ENCODE peak calls at places on chromosomes 2 and 18, in six cellular contexts. G, L, J, I, U and O are unnamed samples. For H3K27me3, the result is how much of the 10 kb centered on the place peaks cover.

GRCh38 chr2:180980943-180981898 is 816 bp downstream of the UBE2E3 start:
- DNase-seq in G (peak), L (peak), J (no peak), I (peak), U (peak), O (peak)

GRCh38 chr18:42513416-42513815 is 558.4 kb downstream of the PIK3C3 start:
- DNase-seq in G (no peak), L (no peak), J (no peak), I (no peak), U (no peak), O (no peak)

GRCh38 chr2:160324161-160324768 is 124.2 kb upstream of the ITGB6 start:
- DNase-seq in G (no peak), L (peak), J (no peak), I (peak), U (peak), O (peak)

GRCh38 chr18:76465630-76466409 is 29.2 kb downstream of the ZNF516 start:
- DNase-seq in G (no peak), L (no peak), J (no peak), I (no peak), U (no peak), O (peak)

GRCh38 chr18:47987456-47987735 is 56.9 kb upstream of the SMAD2 start:
- DNase-seq in G (no peak), L (no peak), J (no peak), I (no peak), U (no peak), O (no peak)

GRCh38 chr2:106638609-106639008 is 151.4 kb downstream of the CD8B2 start:
- DNase-seq in G (no peak), L (no peak), J (no peak), I (no peak), U (no peak), O (no peak)

GRCh38 chr2:240881913-240882312 is 13.3 kb downstream of the AGXT start:
- DNase-seq in G (no peak), L (no peak), J (no peak), I (no peak), U (no peak), O (no peak)

GRCh38 chr2:38498039-38498438 is 104.7 kb downstream of the HNRNPLL start:
- DNase-seq in G (no peak), L (no peak), J (no peak), I (peak), U (no peak), O (no peak)

GRCh38 chr18:7514796-7515440 is 52.2 kb upstream of the PTPRM start:
- DNase-seq in G (peak), L (no peak), J (peak), I (no peak), U (peak), O (no peak)

GRCh38 chr2:77999376-77999775 is 477.2 kb upstream of the LRRTM4 start:
- DNase-seq in G (no peak), L (no peak), J (no peak), I (no peak), U (no peak), O (no peak)

GRCh38 chr2:68282814-68283812 is 30.8 kb upstream of the PPP3R1 start:
- DNase-seq in G (peak), L (peak), J (no peak), I (no peak), U (peak), O (no peak)

GRCh38 chr18:9419956-9420631 is 55.2 kb upstream of the RALBP1 start:
- DNase-seq in G (peak), L (no peak), J (no peak), I (no peak), U (peak), O (no peak)

GRCh38 chr2:23492337-23492675 is 107.3 kb downstream of the KLHL29 start:
- DNase-seq in G (no peak), L (no peak), J (no peak), I (no peak), U (no peak), O (no peak)

GRCh38 chr2:240339411-240340360 is 95.8 kb upstream of the GPC1 start:
- DNase-seq in G (no peak), L (no peak), J (no peak), I (no peak), U (no peak), O (no peak)

GRCh38 chr2:50433635-50434034 is 598.3 kb downstream of the NRXN1 start:
- DNase-seq in G (no peak), L (no peak), J (no peak), I (no peak), U (no peak), O (no peak)

GRCh38 chr18:2932247-2933181 is 80.4 kb downstream of the LPIN2 start:
- DNase-seq in G (peak), L (peak), J (no peak), I (peak), U (peak), O (no peak)

GRCh38 chr18:56003651-56004050 is 415.7 kb upstream of the TCF4 start:
- DNase-seq in G (peak), L (no peak), J (no peak), I (no peak), U (no peak), O (no peak)

GRCh38 chr2:101558740-101559508 is 84.0 kb upstream of the RFX8 start:
- DNase-seq in G (peak), L (no peak), J (no peak), I (no peak), U (peak), O (no peak)

GRCh38 chr2:187078297-187078696 is 229.3 kb upstream of the ZSWIM2 start:
- DNase-seq in G (peak), L (no peak), J (no peak), I (no peak), U (peak), O (peak)

GRCh38 chr2:40564174-40564573 is 112.3 kb upstream of the SLC8A1 start:
- DNase-seq in G (no peak), L (no peak), J (no peak), I (no peak), U (no peak), O (no peak)

GRCh38 chr2:127951031-127951430 is 65.3 kb upstream of the AMMECR1L start:
- DNase-seq in G (peak), L (no peak), J (no peak), I (no peak), U (peak), O (no peak)

GRCh38 chr2:233380132-233381012 is 26.1 kb downstream of the DGKD start:
- DNase-seq in G (peak), L (no peak), J (no peak), I (peak), U (peak), O (no peak)

GRCh38 chr2:141316606-141317005 is 814.2 kb downstream of the LRP1B start:
- DNase-seq in G (no peak), L (no peak), J (no peak), I (no peak), U (no peak), O (no peak)

GRCh38 chr2:241087420-241088268 is 14.4 kb downstream of the MTERF4 start:
- DNase-seq in G (no peak), L (no peak), J (no peak), I (no peak), U (no peak), O (no peak)

GRCh38 chr2:74007120-74007519 is 22.4 kb downstream of the TET3 start:
- DNase-seq in G (no peak), L (no peak), J (no peak), I (no peak), U (no peak), O (no peak)

GRCh38 chr2:102072741-102073140 is 69.8 kb upstream of the IL1R1 start:
- DNase-seq in G (no peak), L (no peak), J (no peak), I (no peak), U (peak), O (no peak)

GRCh38 chr2:177187631-177188312 is 24.8 kb upstream of the HNRNPA3 start:
- DNase-seq in G (peak), L (no peak), J (no peak), I (no peak), U (peak), O (no peak)

GRCh38 chr2:218849721-218850120 is 9.9 kb upstream of the WNT6 start:
- DNase-seq in G (no peak), L (no peak), J (no peak), I (no peak), U (no peak), O (no peak)

GRCh38 chr2:42767899-42768705 is 4.2 kb upstream of the OXER1 start:
- DNase-seq in G (no peak), L (no peak), J (no peak), I (no peak), U (no peak), O (no peak)

GRCh38 chr2:25276569-25277465 is 64.9 kb downstream of the DNMT3A start:
- DNase-seq in G (no peak), L (peak), J (no peak), I (peak), U (peak), O (peak)

GRCh38 chr2:223532161-223532560 is 70.0 kb downstream of the SCG2 start:
- DNase-seq in G (peak), L (no peak), J (no peak), I (no peak), U (no peak), O (no peak)

GRCh38 chr2:124027182-124027581 is 2.1 kb downstream of the CNTNAP5 start:
- DNase-seq in G (peak), L (no peak), J (no peak), I (no peak), U (peak), O (no peak)

GRCh38 chr2:7379799-7380198 is 462.6 kb downstream of the RNF144A start:
- DNase-seq in G (no peak), L (no peak), J (no peak), I (no peak), U (no peak), O (no peak)

GRCh38 chr2:70226781-70227180 is 21.6 kb downstream of the TIA1 start:
- DNase-seq in G (no peak), L (no peak), J (no peak), I (no peak), U (no peak), O (no peak)

GRCh38 chr2:206212673-206213513 is 53.2 kb downstream of the EEF1B2 start:
- DNase-seq in G (peak), L (no peak), J (no peak), I (no peak), U (peak), O (no peak)
- H3K27me3 ChIP-seq in G (under half), L (under half), J (under half), I (under half), U (under half), O (under half)

GRCh38 chr2:118844261-118845004 is 3.0 kb downstream of the EN1 start:
- DNase-seq in G (no peak), L (no peak), J (no peak), I (peak), U (no peak), O (no peak)

GRCh38 chr2:118847447-118848172 is at the start of gene EN1:
- DNase-seq in G (peak), L (no peak), J (peak), I (peak), U (peak), O (peak)

GRCh38 chr2:118846667-118847446 is 591 bp downstream of the EN1 start:
- DNase-seq in G (no peak), L (no peak), J (no peak), I (peak), U (no peak), O (no peak)

GRCh38 chr2:118845005-118845842 is 2.2 kb downstream of the EN1 start:
- DNase-seq in G (no peak), L (no peak), J (no peak), I (peak), U (no peak), O (no peak)

DNA sequence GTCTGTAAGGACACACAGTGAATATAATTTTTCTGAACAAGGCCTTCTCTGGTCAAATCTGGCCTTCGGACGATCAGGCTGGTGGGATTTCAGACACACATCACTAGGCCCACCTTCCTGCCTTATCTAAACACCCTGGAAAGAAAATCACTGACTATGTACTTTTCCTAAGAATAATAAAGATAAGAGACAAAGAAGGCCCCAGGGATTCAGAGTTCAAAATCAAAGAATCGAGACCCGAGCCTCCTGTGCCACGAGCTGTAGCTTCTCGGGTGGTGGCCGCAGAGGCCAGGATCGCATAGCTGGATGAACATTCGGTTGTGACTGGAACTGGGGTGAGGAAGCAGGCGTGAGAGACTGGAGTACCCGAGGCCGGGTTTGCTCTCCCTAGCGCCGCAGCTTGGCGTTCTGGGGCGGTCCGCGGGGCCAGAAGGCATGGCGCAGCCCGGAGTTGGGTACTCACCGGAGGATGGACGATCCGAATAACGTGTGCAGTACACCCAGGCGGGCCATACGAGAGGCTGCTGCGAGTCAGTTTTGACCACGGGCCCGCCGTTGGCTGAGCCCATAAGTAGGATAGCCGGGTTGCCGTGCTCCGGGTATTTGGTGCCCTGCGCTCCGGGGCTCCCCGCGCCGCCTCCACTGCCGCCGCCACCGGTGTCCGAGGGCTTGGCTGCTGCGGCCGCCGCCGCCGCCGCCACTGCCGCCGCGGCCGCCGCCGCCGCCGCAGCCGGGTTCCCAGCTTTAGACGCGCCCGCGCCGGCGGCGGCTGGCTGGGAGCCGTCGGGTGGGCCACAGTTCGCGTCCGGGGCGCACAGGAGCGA is 1.4 kb downstream of the EN1 start:
- DNase-seq in G (no peak), L (no peak), J (no peak), I (no peak), U (no peak), O (no peak)
- H3K27me3 ChIP-seq in G (half or more), L (under half), J (half or more), I (under half), U (half or more), O (under half)

GRCh38 chr2:236172866-236173733 is 4.9 kb upstream of the GBX2 start:
- DNase-seq in G (no peak), L (no peak), J (no peak), I (no peak), U (no peak), O (no peak)
- H3K27me3 ChIP-seq in G (half or more), L (under half), J (half or more), I (under half), U (half or more), O (under half)

GRCh38 chr18:75330308-75330707 is 97.2 kb downstream of the SMIM21 start:
- DNase-seq in G (no peak), L (no peak), J (no peak), I (no peak), U (no peak), O (no peak)
- H3K27me3 ChIP-seq in G (under half), L (under half), J (under half), I (under half), U (under half), O (under half)

DNA sequence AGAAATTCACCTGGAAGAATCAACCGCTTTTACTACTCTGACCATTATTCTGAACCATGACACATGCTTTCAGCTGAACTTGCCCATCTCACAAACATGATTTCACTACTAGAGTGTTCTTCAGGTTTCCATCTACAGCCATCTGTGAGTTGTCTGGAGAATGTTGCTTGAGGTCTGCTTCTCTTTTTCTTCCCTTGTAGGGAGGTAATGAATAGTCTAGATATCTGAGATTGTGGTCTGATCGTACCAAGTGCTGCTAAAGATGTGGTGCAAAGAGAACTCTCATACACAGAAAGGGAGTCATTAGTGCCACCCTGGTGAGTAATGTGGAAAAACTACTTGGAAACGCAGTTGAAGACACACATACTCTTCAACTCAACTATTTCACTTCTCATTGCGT is 10.2 kb downstream of the SOWAHC start:
- DNase-seq in G (no peak), L (no peak), J (no peak), I (no peak), U (no peak), O (no peak)
- H3K27me3 ChIP-seq in G (under half), L (under half), J (under half), I (under half), U (under half), O (under half)

DNA sequence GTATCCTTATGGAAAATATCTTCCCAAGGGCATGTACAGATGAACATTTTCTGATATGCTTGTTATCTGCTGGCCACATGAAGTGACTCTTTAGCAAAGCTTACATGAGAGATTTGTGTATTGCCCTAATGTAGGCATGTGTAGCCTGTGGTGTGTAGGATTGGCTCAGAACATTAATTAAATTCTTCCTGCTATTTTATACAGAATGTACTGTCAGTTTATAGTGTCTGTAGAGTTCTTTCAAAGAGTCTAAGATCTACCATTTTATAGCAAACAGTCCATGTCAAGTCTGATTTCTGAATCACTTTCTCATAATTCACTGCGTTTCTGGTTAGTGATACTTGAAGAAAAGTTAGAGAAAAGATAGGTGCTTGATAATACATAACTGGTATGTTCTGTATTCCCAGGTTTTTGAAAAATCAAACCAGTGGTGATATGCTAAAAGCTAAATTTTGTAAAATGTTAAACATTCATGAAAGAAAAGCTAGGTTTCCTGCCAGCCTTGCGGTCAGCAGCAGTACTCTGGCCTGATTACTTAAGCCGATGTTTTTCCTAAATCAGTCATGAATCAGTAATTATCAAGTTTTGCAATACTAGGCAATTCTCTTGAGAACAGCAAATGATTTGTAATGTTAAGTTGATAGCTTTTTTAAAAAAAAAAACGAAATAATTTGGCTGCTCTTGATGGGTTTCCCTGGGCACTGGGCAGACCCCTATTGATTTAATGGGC is 30.9 kb upstream of the EFEMP1 start:
- DNase-seq in G (peak), L (no peak), J (no peak), I (no peak), U (peak), O (no peak)
- H3K27me3 ChIP-seq in G (under half), L (under half), J (under half), I (under half), U (under half), O (under half)

DNA sequence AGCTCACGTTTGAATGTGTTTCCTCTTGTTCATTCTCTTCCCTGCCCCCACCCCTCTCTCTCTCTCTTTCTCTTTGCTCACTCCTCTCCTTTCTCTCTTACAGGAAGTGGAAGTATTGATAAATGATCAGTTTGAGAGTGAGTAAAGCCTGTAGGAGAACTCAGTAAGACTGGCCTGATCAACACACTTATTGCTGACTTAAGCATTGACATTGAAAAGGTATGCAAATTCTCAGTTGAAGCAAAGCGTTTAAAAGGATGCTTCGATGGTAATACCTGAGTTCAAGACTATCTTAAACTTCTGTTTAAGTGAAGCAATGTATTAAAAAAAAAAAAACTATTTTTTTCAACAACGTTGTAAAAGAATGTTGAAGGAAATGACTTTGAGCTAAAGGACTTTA is 115.7 kb upstream of the DDX18 start:
- DNase-seq in G (no peak), L (no peak), J (no peak), I (no peak), U (no peak), O (no peak)
- H3K27me3 ChIP-seq in G (under half), L (under half), J (under half), I (under half), U (under half), O (under half)

GRCh38 chr2:236265675-236266074 is 1.5 kb upstream of the ASB18 start:
- DNase-seq in G (no peak), L (no peak), J (no peak), I (no peak), U (no peak), O (peak)
- H3K27me3 ChIP-seq in G (under half), L (under half), J (under half), I (under half), U (under half), O (under half)